ENCODE peak calls at places on chromosomes 1 and 21, in six cellular contexts. One of them, this sample, is unnamed.

GRCh38 chr1:239998312-239998649 is 93.4 kb upstream of the FMN2 start:
- DNase-seq in OCI-LY7: no peak
- DNase-seq in posterior vena cava: no peak
- DNase-seq in RCC 7860: no peak
- DNase-seq in NCI-H82: no peak
- DNase-seq in left kidney: no peak
- DNase-seq in this sample: no peak

GRCh38 chr1:58013237-58013636 is 533.3 kb downstream of the OMA1 start:
- DNase-seq in OCI-LY7: no peak
- DNase-seq in posterior vena cava: no peak
- DNase-seq in RCC 7860: no peak
- DNase-seq in NCI-H82: peak
- DNase-seq in left kidney: no peak
- DNase-seq in this sample: no peak

GRCh38 chr1:100627936-100628335 is 90.0 kb downstream of the GPR88 start:
- DNase-seq in OCI-LY7: no peak
- DNase-seq in posterior vena cava: no peak
- DNase-seq in RCC 7860: peak
- DNase-seq in NCI-H82: no peak
- DNase-seq in left kidney: no peak
- DNase-seq in this sample: no peak

GRCh38 chr1:174996474-174996873 is 3.3 kb upstream of the CACYBP start:
- DNase-seq in OCI-LY7: peak
- DNase-seq in posterior vena cava: no peak
- DNase-seq in RCC 7860: no peak
- DNase-seq in NCI-H82: no peak
- DNase-seq in left kidney: no peak
- DNase-seq in this sample: no peak

GRCh38 chr21:45293214-45293725 is 5.6 kb upstream of the POFUT2 start:
- DNase-seq in OCI-LY7: no peak
- DNase-seq in posterior vena cava: no peak
- DNase-seq in RCC 7860: no peak
- DNase-seq in NCI-H82: no peak
- DNase-seq in left kidney: peak
- DNase-seq in this sample: peak

GRCh38 chr1:155962599-155963211 is 15.6 kb downstream of the ARHGEF2 start:
- DNase-seq in OCI-LY7: no peak
- DNase-seq in posterior vena cava: no peak
- DNase-seq in RCC 7860: peak
- DNase-seq in NCI-H82: no peak
- DNase-seq in left kidney: no peak
- DNase-seq in this sample: no peak

GRCh38 chr1:211305044-211305443 is 21.6 kb upstream of the TRAF5 start:
- DNase-seq in OCI-LY7: no peak
- DNase-seq in posterior vena cava: no peak
- DNase-seq in RCC 7860: no peak
- DNase-seq in NCI-H82: no peak
- DNase-seq in left kidney: no peak
- DNase-seq in this sample: no peak

GRCh38 chr1:201737350-201738060 is 91.5 kb upstream of the IPO9 start:
- DNase-seq in OCI-LY7: no peak
- DNase-seq in posterior vena cava: no peak
- DNase-seq in RCC 7860: peak
- DNase-seq in NCI-H82: no peak
- DNase-seq in left kidney: peak
- DNase-seq in this sample: peak

GRCh38 chr1:219312967-219313366 is 139.3 kb downstream of the LYPLAL1 start:
- DNase-seq in OCI-LY7: no peak
- DNase-seq in posterior vena cava: no peak
- DNase-seq in RCC 7860: peak
- DNase-seq in NCI-H82: no peak
- DNase-seq in left kidney: no peak
- DNase-seq in this sample: no peak

This sample was measured in cardiac septum.